ENCODE peak calls at places on chromosome 9, in five cellular contexts. F is choroid plexus epithelial cell, G is tibial artery, V is fibroblast of the aortic adventitia, N is AG10803. C is an unnamed sample.

GRCh38 chr9:134899818-134900325 is 17.8 kb downstream of the FCN1 start:
- DNase-seq in F (peak), V (no peak), N (no peak), G (peak), C (no peak)

GRCh38 chr9:94139672-94140417 is 55.6 kb downstream of the PTPDC1 start:
- DNase-seq in V (peak), F (peak), G (peak), N (peak), C (peak)

GRCh38 chr9:106526805-106527204 is 336.2 kb upstream of the ZNF462 start:
- DNase-seq in F (no peak), V (no peak), N (no peak), G (no peak), C (no peak)

GRCh38 chr9:35673132-35673997 is at the start of gene CA9:
- DNase-seq in F (no peak), G (peak), N (no peak), V (no peak), C (peak)

GRCh38 chr9:19156805-19157204 is 29.5 kb upstream of the PLIN2 start:
- DNase-seq in N (peak), V (peak), G (no peak), F (no peak), C (no peak)

GRCh38 chr9:81787747-81788632 is 98.6 kb upstream of the TLE1 start:
- DNase-seq in G (peak), V (peak), F (peak), N (peak), C (peak)

GRCh38 chr9:28079677-28080076 is 506.4 kb upstream of the C9orf72 start:
- DNase-seq in F (no peak), N (no peak), V (no peak), G (no peak), C (no peak)

GRCh38 chr9:38062498-38063362 is 6.3 kb downstream of the SHB start:
- DNase-seq in F (peak), V (peak), N (peak), G (no peak), C (peak)

GRCh38 chr9:131833083-131833482 is 93.2 kb upstream of the RAPGEF1 start:
- DNase-seq in N (no peak), V (no peak), G (no peak), F (no peak), C (no peak)

GRCh38 chr9:93574900-93575705 is 1.3 kb upstream of the PHF2 start:
- DNase-seq in G (peak), F (no peak), N (no peak), V (no peak), C (no peak)

GRCh38 chr9:4038182-4038723 is 261.6 kb downstream of the GLIS3 start:
- DNase-seq in F (peak), N (peak), G (no peak), V (peak), C (peak)

GRCh38 chr9:78574354-78575036 is 277.6 kb downstream of the PSAT1 start:
- DNase-seq in G (no peak), N (peak), V (no peak), F (no peak), C (no peak)

GRCh38 chr9:115152281-115152680 is 34.3 kb upstream of the TNC start:
- DNase-seq in N (no peak), V (no peak), G (no peak), F (no peak), C (no peak)

GRCh38 chr9:104914458-104914857 is 13.5 kb downstream of the ABCA1 start:
- DNase-seq in N (no peak), G (no peak), V (no peak), F (no peak), C (no peak)

GRCh38 chr9:78985084-78985738 is 586.6 kb upstream of the TLE4 start:
- DNase-seq in G (no peak), F (no peak), N (peak), V (no peak), C (peak)

GRCh38 chr9:133999866-134000265 is 7.7 kb upstream of the VAV2 start:
- DNase-seq in N (peak), G (no peak), V (no peak), F (peak), C (no peak)

GRCh38 chr9:88197016-88197415 is 58.7 kb upstream of the SPATA31C2 start:
- DNase-seq in F (peak), N (peak), G (no peak), V (peak), C (peak)

GRCh38 chr9:99134893-99135341 is 30.0 kb downstream of the TGFBR1 start:
- DNase-seq in F (peak), V (peak), N (peak), G (no peak), C (peak)

GRCh38 chr9:106799146-106799545 is 63.8 kb upstream of the ZNF462 start:
- DNase-seq in F (peak), N (peak), G (no peak), V (peak), C (peak)

GRCh38 chr9:16728128-16728505 is 142.4 kb downstream of the BNC2 start:
- DNase-seq in V (no peak), F (no peak), N (no peak), G (no peak), C (peak)

GRCh38 chr9:16729656-16730055 is 140.8 kb downstream of the BNC2 start:
- DNase-seq in V (no peak), F (no peak), G (no peak), N (no peak), C (no peak)

GRCh38 chr9:16726718-16727451 is 143.6 kb downstream of the BNC2 start:
- DNase-seq in V (peak), N (peak), F (peak), G (peak), C (peak)

GRCh38 chr9:16726023-16726422 is 144.4 kb downstream of the BNC2 start:
- DNase-seq in N (peak), F (peak), V (peak), G (no peak), C (no peak)

DNA sequence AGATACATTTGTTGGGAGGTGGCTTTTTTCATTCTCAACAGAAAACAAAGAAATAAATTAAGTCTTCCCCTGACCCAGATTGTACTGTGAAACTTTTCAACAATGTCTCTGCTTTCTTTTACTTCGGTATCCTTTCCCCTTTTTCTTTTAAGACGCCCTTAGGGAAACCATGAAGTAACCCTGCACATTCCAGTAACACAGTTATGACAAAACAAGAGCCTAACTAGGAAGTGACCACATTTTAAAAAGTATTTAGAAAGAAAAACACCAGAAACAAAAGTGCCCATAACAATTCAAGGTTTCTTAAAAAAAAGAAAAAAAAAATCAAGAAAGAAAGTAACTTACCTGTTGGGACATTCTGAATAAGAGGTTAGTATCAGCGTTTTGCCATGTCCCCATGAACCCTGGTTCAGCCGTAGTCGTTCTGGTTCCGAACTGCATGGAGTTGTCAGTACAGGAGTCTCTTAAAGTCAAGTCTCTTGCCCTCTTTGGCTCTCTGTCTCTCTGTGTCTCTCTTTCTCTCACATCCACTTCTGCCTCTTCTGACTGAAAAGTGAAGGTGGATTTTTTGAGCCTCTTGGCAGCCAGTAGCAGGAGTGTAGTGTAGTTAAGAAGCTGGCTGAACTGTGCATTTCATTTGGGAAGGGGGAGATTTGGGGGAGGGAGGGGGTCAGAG is 142.9 kb downstream of the BNC2 start:
- DNase-seq in F (peak), N (peak), G (no peak), V (peak), C (peak)
- H3K4me3 ChIP-seq in F (peak), N (peak), G (peak), V (peak), C (peak)

DNA sequence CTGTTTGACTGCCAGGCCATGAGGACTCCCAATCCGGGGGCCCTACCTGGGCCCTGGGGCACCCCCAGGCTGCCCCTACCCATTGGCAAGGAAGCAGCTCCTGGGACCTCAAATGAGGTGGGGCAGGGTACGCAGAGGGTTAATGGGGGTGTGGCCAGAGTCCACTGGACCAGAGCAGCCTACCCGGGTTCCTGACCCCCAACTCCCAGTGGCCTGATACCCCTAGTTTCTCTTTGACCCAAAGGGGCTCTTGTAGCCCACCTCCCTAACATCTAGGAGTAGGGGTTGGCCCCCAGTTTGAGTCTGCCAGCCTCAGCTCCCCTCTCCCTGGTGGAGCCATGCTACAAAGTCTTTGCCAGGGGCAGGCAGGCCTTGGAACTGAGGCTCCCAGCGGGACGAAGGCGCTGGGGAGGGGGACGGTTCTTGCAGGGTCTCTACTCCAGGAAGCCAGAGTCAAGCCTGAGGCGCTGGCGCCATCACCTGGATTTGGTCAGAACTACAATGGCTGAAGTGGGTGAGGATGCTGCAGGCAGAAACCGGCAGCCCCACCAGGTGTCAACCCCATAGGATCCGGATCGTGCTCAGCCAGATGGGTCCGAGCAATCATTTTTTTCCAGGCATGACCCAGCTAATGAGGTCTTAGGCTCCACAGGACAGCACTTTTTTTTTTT is 8.4 kb upstream of the CERCAM start:
- DNase-seq in V (peak), G (no peak), F (peak), N (no peak), C (no peak)
- TF ChIP-seq CTCF in V (peak), G (peak), F (peak), N (peak), C (peak)

DNA sequence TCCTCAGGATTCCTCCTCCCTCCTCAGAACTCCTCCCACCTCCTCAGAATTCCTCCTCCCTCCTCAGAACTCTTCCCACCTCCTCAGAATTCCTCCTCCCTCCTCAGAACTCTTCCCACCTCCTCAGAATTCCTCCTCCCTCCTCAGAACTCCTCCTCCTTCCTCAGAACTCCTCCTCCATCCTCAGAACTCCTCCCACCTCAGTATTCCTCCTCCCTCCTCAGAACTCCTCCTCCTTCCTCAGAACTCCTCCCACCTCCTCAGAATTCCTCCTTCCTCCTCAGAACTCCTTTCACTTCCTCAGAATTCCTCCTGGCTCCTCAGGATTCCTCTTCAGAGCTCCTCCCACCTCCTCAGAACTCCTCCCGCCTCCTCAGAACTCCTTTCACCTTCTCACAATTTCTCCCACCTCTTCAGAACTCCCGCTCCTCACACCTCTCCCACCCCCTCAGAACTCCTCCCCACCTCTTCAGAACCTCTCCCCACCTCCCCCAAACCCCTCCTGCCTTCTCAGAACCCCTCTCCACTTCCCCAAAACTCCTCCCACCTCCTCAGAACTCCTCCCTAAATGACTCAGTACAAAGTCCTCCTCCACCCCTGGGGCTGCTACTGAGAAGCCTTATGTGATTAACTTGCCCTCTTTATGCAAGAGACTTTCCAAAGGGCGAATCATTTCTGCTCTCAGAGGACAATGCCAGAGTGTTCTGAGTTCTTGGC is 23.2 kb downstream of the SLC46A2 start:
- DNase-seq in F (peak), V (peak), N (peak), G (peak), C (peak)
- H3K4me3 ChIP-seq in F (no peak), V (no peak), N (no peak), G (no peak), C (no peak)

GRCh38 chr9:129221979-129222635 is 44.0 kb upstream of the IER5L start:
- DNase-seq in G (no peak), N (no peak), V (no peak), F (no peak), C (no peak)
- TF ChIP-seq CTCF in G (no peak), N (no peak), V (no peak), F (no peak), C (no peak)

GRCh38 chr9:70491798-70492736 is 77.6 kb upstream of the KLF9 start:
- DNase-seq in F (no peak), G (no peak), V (peak), N (no peak), C (no peak)

GRCh38 chr9:70490478-70490877 is 76.0 kb upstream of the KLF9 start:
- DNase-seq in F (peak), V (no peak), N (no peak), G (no peak), C (peak)

GRCh38 chr9:70494221-70494620 is 79.8 kb upstream of the KLF9 start:
- DNase-seq in G (no peak), N (no peak), F (no peak), V (no peak), C (no peak)

GRCh38 chr9:70495514-70495913 is 81.1 kb upstream of the KLF9 start:
- DNase-seq in F (no peak), N (no peak), V (no peak), G (no peak), C (no peak)

DNA sequence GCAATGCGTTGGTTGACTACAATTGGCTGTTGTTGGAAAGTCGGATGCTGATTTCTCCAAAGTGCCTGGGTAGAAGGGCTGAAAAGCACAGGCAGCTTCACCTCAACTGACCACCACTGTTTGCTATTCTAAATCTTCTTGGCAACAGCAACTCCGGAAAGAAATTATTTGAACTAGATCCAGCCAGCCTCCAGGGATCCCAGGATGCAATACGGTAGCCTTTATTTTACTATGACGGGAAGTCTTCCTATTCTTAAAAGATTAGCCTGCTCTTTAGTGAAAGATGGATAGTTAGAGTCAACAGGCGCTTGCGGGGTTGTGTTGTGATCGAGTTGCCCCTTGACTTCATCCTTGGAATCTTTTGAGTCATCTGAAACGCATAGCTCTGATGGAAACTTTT is 78.6 kb upstream of the KLF9 start:
- DNase-seq in F (peak), N (no peak), G (no peak), V (no peak), C (no peak)
- H3K4me3 ChIP-seq in F (no peak), N (no peak), G (no peak), V (no peak), C (no peak)

DNA sequence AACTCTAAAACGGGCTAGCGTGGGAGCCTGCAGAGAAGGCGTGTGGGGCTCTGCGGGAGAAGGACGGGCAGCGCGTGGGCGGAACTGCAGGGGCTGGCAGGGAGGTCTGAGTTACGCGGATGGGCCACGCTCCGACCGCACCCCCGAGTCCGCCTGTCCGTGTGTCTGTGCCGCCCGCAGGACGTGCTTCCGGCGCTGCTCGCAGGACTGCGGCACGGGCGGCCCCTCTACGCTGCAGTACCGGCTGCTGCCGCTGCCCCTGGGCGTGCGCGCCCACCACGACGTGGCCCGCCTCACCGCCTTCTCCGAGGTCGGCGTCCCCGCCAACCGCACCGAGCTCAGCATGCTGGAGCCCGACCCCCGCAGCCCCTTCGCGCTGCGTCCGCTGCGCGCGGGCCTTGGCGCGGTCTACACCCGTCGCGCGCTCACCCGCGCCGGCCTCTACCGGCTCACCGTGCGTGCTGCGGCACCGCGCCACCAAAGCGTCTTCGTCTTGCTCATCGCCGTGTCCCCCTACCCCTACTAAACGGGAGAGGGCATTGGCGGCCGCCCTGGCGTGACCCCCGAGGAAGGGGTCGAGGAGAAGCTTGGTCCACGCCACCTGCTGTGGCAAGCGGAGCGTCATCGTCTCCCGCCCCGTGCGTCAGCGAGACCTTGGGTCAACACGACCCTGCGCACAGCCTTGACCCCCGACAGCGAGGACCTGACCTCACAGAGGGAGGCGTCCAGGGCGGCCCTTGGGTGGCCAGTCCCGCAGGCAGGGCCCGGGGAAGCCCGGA is 11.4 kb upstream of the ASS1 start:
- DNase-seq in N (peak), G (no peak), F (peak), V (no peak), C (no peak)
- TF ChIP-seq CTCF in N (peak), G (peak), F (peak), V (peak), C (peak)

DNA sequence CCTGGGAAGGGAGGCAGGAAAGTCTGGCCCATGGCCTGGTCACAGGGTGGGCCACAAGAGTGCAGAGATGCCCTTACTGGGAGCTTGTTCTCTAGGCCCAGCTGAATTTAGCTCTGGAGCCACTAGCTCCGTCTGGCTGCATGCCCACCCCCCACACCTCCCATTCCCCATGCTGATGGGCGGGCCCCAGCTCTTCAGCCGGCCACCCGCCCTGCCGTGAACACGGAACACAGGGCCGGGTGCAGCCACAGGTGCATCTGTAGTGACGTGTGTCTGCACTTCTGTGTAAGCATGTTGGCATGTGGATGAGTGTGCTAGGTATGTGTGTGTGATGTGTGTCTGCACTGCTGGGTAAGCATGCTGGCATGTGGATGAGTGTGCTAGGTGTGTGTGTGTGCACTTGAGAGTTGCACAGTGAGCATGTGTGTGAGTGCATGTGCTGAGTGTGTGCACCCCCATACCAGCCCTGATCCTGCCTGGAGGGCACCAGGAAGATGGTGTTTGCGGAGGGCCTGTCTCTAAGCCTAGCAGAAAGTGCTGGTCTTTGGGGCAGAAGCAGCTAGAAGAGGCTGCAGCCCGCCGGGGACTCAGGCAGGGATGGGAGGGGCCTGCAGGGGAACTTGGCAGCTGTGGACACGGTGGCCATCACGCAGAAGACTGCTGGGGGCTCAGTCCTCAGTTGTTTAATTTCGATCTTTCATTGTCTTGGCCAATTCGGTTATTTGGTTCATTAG is 136.4 kb downstream of the CACNA1B start:
- DNase-seq in G (peak), V (no peak), F (no peak), N (no peak), C (no peak)
- H3K4me3 ChIP-seq in G (no peak), V (no peak), F (no peak), N (no peak), C (no peak)

GRCh38 chr9:92310562-92310961 is 14.6 kb downstream of the NOL8 start:
- DNase-seq in V (no peak), F (no peak), N (no peak), G (no peak), C (no peak)
- TF ChIP-seq CTCF in V (no peak), F (no peak), N (no peak), G (no peak), C (no peak)

C was measured in foreskin fibroblast.